ENCODE peak calls at places on chromosomes 1 and 21, in six cellular contexts. T is hepatic stellate cell; C is activated naive CD8-positive, alpha-beta T cell treated with anti-CD3 and anti-CD28 coated beads, Interleukin-2, amount 50 U/mL, for 16 hours; F is body of pancreas; H is epithelial cell of esophagus; L is activated naive CD4-positive, alpha-beta T cell treated with anti-CD3 and anti-CD28 coated beads, Interleukin-2, amount 10 ng/mL, durations not matched to agents 7 days and 5 days. Z is an unnamed sample.

GRCh38 chr1:211493133-211493864 is 1.3 kb upstream of the RD3 start:
- DNase-seq in T (no peak), C (no peak), F (no peak), H (no peak), L (no peak), Z (no peak)

GRCh38 chr1:3430820-3431219 is 23.6 kb upstream of the ARHGEF16 start:
- DNase-seq in T (no peak), C (no peak), F (no peak), H (no peak), L (no peak), Z (no peak)

GRCh38 chr1:16612332-16613172 is 812 bp downstream of the NBPF1 start:
- DNase-seq in T (peak), C (no peak), F (peak), H (peak), L (peak), Z (peak)

GRCh38 chr1:5959667-5960230 is 32.5 kb downstream of the NPHP4 start:
- DNase-seq in T (no peak), C (no peak), F (no peak), H (no peak), L (no peak), Z (no peak)

GRCh38 chr1:239179001-239179400 is 207.4 kb upstream of the CHRM3 start:
- DNase-seq in T (no peak), C (no peak), F (no peak), H (no peak), L (no peak), Z (no peak)

GRCh38 chr21:45385549-45386050 is 19.4 kb upstream of the COL18A1 start:
- DNase-seq in T (no peak), C (no peak), F (peak), H (no peak), L (no peak), Z (no peak)

GRCh38 chr1:29621826-29622435 is 385.6 kb downstream of the PTPRU start:
- DNase-seq in T (no peak), C (no peak), F (no peak), H (no peak), L (no peak), Z (no peak)

GRCh38 chr1:208192989-208193388 is 51.2 kb downstream of the PLXNA2 start:
- DNase-seq in T (no peak), C (no peak), F (no peak), H (no peak), L (no peak), Z (no peak)

GRCh38 chr1:228073870-228074545 is 8.5 kb upstream of the ARF1 start:
- DNase-seq in T (no peak), C (no peak), F (no peak), H (peak), L (peak), Z (no peak)

GRCh38 chr1:184113251-184113650 is 61.7 kb downstream of the TSEN15 start:
- DNase-seq in T (no peak), C (no peak), F (no peak), H (no peak), L (no peak), Z (no peak)

GRCh38 chr1:2267862-2268261 is 39.7 kb downstream of the SKI start:
- DNase-seq in T (no peak), C (no peak), F (no peak), H (no peak), L (no peak), Z (no peak)

GRCh38 chr1:163071381-163072255 is 2.5 kb downstream of the RGS4 start:
- DNase-seq in T (peak), C (no peak), F (peak), H (peak), L (peak), Z (peak)

GRCh38 chr1:60145746-60146145 is 72.2 kb upstream of the C1orf87 start:
- DNase-seq in T (no peak), C (no peak), F (no peak), H (no peak), L (no peak), Z (no peak)

Z was measured in NCI-H345.